ENCODE peak calls at places on chromosomes 16 and 17, in four cellular contexts. Q, U, B and S are unnamed samples.

GRCh38 chr17:47945529-47946508 is 4.4 kb downstream of the PNPO start:
- DNase-seq in Q (no peak), U (no peak), B (no peak), S (no peak)

GRCh38 chr17:65742433-65743312 is 181.2 kb upstream of the AXIN2 start:
- DNase-seq in Q (no peak), U (no peak), B (no peak), S (peak; percentile 49)

GRCh38 chr17:62064029-62064790 is 868 bp downstream of the MED13 start:
- DNase-seq in Q (no peak), U (no peak), B (no peak), S (peak; percentile 42)

GRCh38 chr17:82267575-82268379 is 5.7 kb downstream of the CSNK1D start:
- DNase-seq in Q (peak; percentile 45), U (peak; percentile 92), B (peak; percentile 90), S (peak; percentile 97)

GRCh38 chr16:19136549-19137196 is 22.9 kb downstream of the ITPRIPL2 start:
- DNase-seq in Q (no peak), U (peak; percentile 36), B (no peak), S (no peak)

GRCh38 chr16:86504315-86505184 is 5.8 kb upstream of the FOXF1 start:
- DNase-seq in Q (no peak), U (no peak), B (no peak), S (no peak)

GRCh38 chr16:77961811-77962210 is 60.5 kb upstream of the CLEC3A start:
- DNase-seq in Q (no peak), U (no peak), B (no peak), S (no peak)

GRCh38 chr17:7410634-7411426 is 3.2 kb downstream of the NLGN2 start:
- DNase-seq in Q (no peak), U (no peak), B (no peak), S (no peak)

GRCh38 chr17:63772801-63773271 is 561 bp downstream of the CCDC47 start:
- DNase-seq in Q (no peak), U (peak; percentile 13), B (peak; percentile 25), S (no peak)

GRCh38 chr16:31010539-31010938 is at the start of gene STX1B:
- DNase-seq in Q (peak; percentile 82), U (peak; percentile 21), B (peak; percentile 48), S (no peak)

GRCh38 chr17:44335515-44336356 is 9.4 kb upstream of the GRN start:
- DNase-seq in Q (no peak), U (no peak), B (no peak), S (no peak)

GRCh38 chr17:7855643-7856080 is 796 bp downstream of the TMEM88 start:
- DNase-seq in Q (no peak), U (no peak), B (no peak), S (no peak)

GRCh38 chr17:35733366-35733765 is 1.9 kb downstream of the RASL10B start:
- DNase-seq in Q (no peak), U (no peak), B (no peak), S (no peak)

GRCh38 chr17:74516561-74516960 is 14.7 kb downstream of the CD300LB start:
- DNase-seq in Q (no peak), U (no peak), B (no peak), S (no peak)

GRCh38 chr16:25297151-25297787 is 39.6 kb upstream of the ZKSCAN2 start:
- DNase-seq in Q (no peak), U (no peak), B (no peak), S (no peak)

GRCh38 chr17:36741019-36741902 is 139.9 kb downstream of the MRM1 start:
- DNase-seq in Q (no peak), U (no peak), B (no peak), S (no peak)

GRCh38 chr17:32802306-32802705 is 74.6 kb downstream of the MYO1D start:
- DNase-seq in Q (no peak), U (no peak), B (no peak), S (no peak)

GRCh38 chr17:9937901-9938300 is 32.8 kb upstream of the RCVRN start:
- DNase-seq in Q (no peak), U (no peak), B (no peak), S (no peak)

GRCh38 chr17:10687497-10687896 is 9.8 kb downstream of the SCO1 start:
- DNase-seq in Q (no peak), U (no peak), B (no peak), S (no peak)

GRCh38 chr16:29729116-29729521 is 16.7 kb downstream of the C16orf54 start:
- DNase-seq in Q (peak; percentile 38), U (no peak), B (no peak), S (peak; percentile 44)

GRCh38 chr17:44417553-44417952 is 28.1 kb upstream of the ITGA2B start:
- DNase-seq in Q (no peak), U (no peak), B (no peak), S (peak; percentile 19)

GRCh38 chr17:61338000-61338864 is 61.4 kb upstream of the TBX2 start:
- DNase-seq in Q (no peak), U (no peak), B (no peak), S (peak; percentile 73)

DNA sequence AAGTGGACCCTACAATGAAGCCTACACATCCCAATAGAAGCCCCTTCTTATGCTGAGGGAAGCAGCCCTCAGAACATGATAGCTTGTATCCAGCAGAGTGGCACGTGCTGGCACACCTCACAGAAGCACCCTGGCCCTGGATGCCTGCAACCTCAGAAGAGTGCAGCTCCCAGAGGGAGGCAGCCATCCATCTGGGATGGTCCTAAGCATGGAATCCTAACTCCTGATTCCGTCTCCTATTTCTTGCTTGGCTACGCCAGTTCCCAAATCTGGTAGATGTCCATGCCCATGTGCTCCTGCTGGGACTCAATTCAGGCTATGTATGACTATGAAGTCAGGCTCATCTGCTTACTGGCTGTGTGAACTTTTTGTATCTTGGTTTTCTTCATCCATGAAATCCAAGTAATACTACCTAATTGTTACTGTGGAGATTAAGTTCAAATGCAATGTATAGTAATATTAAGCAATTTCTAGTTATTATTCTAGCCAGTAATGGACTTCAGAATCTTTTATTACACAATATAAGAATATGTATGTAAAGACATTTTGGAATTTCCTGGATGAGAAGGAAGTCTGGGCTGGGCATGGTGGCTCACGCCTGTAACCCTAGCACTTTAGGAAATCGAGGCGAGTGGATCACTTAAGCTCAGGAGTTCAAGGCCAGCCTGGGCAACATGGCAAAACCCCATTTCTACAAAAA is 32.4 kb downstream of the SIAH1 start:
- DNase-seq in Q (no peak), U (no peak), B (no peak), S (no peak)
- TF ChIP-seq POLR2A in Q (no peak), U (no peak), B (no peak), S (no peak)

GRCh38 chr16:74325331-74325730 is 28.7 kb downstream of the PSMD7 start:
- DNase-seq in Q (no peak), U (no peak), B (no peak), S (no peak)

GRCh38 chr16:74320707-74321106 is 24.1 kb downstream of the PSMD7 start:
- DNase-seq in Q (no peak), U (no peak), B (peak; percentile 63), S (no peak)

GRCh38 chr16:74321356-74321755 is 24.7 kb downstream of the PSMD7 start:
- DNase-seq in Q (no peak), U (no peak), B (no peak), S (no peak)

GRCh38 chr16:74322301-74322710 is 25.7 kb downstream of the PSMD7 start:
- DNase-seq in Q (no peak), U (no peak), B (no peak), S (no peak)
- TF ChIP-seq POLR2A in Q (no peak), U (no peak), B (no peak), S (no peak)

GRCh38 chr16:1996175-1996574 is 6.4 kb downstream of the SYNGR3 start:
- DNase-seq in Q (no peak), U (no peak), B (no peak), S (no peak)
- TF ChIP-seq POLR2A in Q (no peak), U (no peak), B (no peak), S (no peak)

GRCh38 chr17:19940722-19941464 is 36.7 kb downstream of the AKAP10 start:
- DNase-seq in Q (no peak), U (no peak), B (no peak), S (no peak)

GRCh38 chr17:19935169-19935568 is 42.5 kb downstream of the AKAP10 start:
- DNase-seq in Q (no peak), U (no peak), B (no peak), S (no peak)

GRCh38 chr17:19938736-19939135 is 38.9 kb downstream of the AKAP10 start:
- DNase-seq in Q (no peak), U (no peak), B (no peak), S (no peak)

GRCh38 chr17:19939993-19940721 is 37.5 kb downstream of the AKAP10 start:
- DNase-seq in Q (no peak), U (no peak), B (no peak), S (no peak)

DNA sequence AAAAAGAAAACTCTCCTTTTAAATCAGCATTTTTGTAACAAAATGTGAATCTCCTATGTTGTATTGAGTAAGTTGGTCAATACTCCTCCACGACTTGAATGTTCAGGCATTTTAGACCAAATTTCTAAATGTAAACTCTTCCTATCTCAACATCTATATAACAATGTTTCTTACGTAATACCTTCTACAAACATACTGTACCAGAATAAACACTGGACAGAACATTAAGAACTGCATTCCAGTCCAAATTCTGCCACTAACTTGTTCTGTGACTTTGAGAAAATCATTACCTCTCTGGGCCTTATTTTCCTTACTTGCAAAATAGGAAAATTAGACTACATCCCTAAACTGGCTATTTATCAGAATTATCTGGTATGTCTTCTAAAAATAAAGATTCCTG is 40.1 kb downstream of the AKAP10 start:
- DNase-seq in Q (no peak), U (no peak), B (no peak), S (no peak)
- TF ChIP-seq POLR2A in Q (no peak), U (no peak), B (no peak), S (no peak)

GRCh38 chr16:56988161-56988947 is 1.0 kb upstream of the NLRC5 start:
- DNase-seq in Q (no peak), U (peak; percentile 13), B (no peak), S (no peak)

GRCh38 chr16:56993204-56993603 is 3.8 kb downstream of the NLRC5 start:
- DNase-seq in Q (no peak), U (no peak), B (no peak), S (no peak)

GRCh38 chr16:56989988-56990387 is 631 bp downstream of the NLRC5 start:
- DNase-seq in Q (no peak), U (peak; percentile 4), B (no peak), S (no peak)

GRCh38 chr16:56988948-56989945 is at the start of gene NLRC5:
- DNase-seq in Q (no peak), U (peak; percentile 93), B (peak; percentile 87), S (peak; percentile 88)

DNA sequence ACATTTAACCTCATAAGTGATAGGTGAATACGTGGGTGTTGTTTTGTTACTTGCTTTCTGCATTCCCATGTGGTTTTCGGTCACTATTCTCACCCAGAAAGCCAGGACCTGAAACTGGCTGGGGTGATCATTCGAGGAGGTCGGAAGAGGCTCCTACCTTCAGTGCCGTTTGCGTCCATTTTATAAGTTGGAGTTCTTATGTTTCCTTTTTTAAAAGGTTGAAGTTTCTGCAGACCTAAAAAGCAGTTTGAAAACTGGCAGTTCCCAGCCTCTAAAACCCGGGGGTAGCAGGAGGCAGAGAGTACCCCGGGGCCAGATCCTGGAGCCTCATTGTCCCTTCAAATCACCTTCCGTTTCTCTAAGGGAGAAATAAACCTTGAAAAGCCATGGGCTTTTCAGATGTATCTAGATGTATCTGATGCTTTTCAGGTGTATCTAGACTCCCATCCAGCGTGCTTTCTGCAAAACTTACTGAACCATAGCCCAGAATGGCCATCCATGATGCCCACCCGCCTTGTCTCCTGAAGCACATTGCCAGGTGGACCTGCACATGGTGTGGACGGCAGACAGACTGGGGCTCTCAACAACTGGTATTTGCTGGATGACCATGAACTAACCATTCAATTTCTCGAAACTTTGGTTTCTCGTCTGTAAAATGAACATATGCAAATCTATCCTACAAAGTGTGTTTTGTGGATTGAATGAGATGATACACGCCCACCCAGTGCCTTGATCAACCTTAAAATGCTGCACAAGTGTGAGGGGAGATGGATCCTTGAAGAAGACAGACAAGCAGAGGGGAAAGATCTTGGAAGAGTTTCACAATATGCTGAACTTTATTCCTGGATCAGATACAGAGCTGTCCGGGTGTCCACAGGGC is 1.3 kb downstream of the NLRC5 start:
- DNase-seq in Q (no peak), U (peak; percentile 10), B (no peak), S (no peak)
- TF ChIP-seq POLR2A in Q (no peak), U (no peak), B (no peak), S (no peak)